ENCODE peak calls at places on chromosomes 12 and 14, in six cellular contexts. N is IMR-90, L is GM12865, X is mammary epithelial cell, R is stomach, Y is fibroblast of pulmonary artery. Q is an unnamed sample.

GRCh38 chr14:100673085-100673806 is 53.4 kb upstream of the DLK1 start:
- DNase-seq in N (no peak), L (no peak), X (no peak), R (peak), Y (no peak), Q (no peak)

GRCh38 chr14:35331605-35332516 is 39.7 kb downstream of the PSMA6 start:
- DNase-seq in N (peak), L (peak), X (peak), R (peak), Y (peak), Q (peak)

GRCh38 chr12:130280226-130280625 is 57.5 kb upstream of the PIWIL1 start:
- DNase-seq in N (no peak), L (no peak), X (no peak), R (no peak), Y (no peak), Q (no peak)

GRCh38 chr14:79253576-79253975 is 957.7 kb downstream of the DIO2 start:
- DNase-seq in N (no peak), L (no peak), X (no peak), R (no peak), Y (no peak), Q (no peak)

GRCh38 chr14:89248430-89249295 is 168.4 kb downstream of the FOXN3 start:
- DNase-seq in N (no peak), L (no peak), X (no peak), R (no peak), Y (no peak), Q (peak)

GRCh38 chr14:30974628-30975027 is 50.8 kb upstream of the AP4S1 start:
- DNase-seq in N (peak), L (no peak), X (no peak), R (no peak), Y (peak), Q (peak)

GRCh38 chr12:6819069-6820030 is 2.3 kb upstream of the GPR162 start:
- DNase-seq in N (no peak), L (no peak), X (no peak), R (no peak), Y (no peak), Q (no peak)

GRCh38 chr14:73728106-73729014 is 14.2 kb upstream of the PNMA1 start:
- DNase-seq in N (peak), L (peak), X (peak), R (peak), Y (peak), Q (peak)

GRCh38 chr12:27964123-27964522 is 8.4 kb downstream of the PTHLH start:
- DNase-seq in N (peak), L (no peak), X (no peak), R (no peak), Y (no peak), Q (peak)

GRCh38 chr12:102480401-102480800 is at the start of gene IGF1:
- DNase-seq in N (peak), L (no peak), X (no peak), R (no peak), Y (peak), Q (peak)

GRCh38 chr12:102479099-102479887 is 1.1 kb downstream of the IGF1 start:
- DNase-seq in N (no peak), L (no peak), X (peak), R (no peak), Y (no peak), Q (no peak)

GRCh38 chr12:102481705-102482104 is 1.3 kb upstream of the IGF1 start:
- DNase-seq in N (no peak), L (no peak), X (no peak), R (no peak), Y (no peak), Q (no peak)

GRCh38 chr12:102478416-102479098 is 1.8 kb downstream of the IGF1 start:
- DNase-seq in N (no peak), L (peak), X (peak), R (peak), Y (no peak), Q (no peak)

GRCh38 chr12:102479984-102480383 is 379 bp downstream of the IGF1 start:
- DNase-seq in N (no peak), L (no peak), X (no peak), R (no peak), Y (no peak), Q (no peak)
- H3K4me3 ChIP-seq in N (no peak), L (no peak), X (no peak), R (peak), Y (no peak), Q (no peak)

GRCh38 chr12:127893875-127894635 is 372.9 kb upstream of the TMEM132C start:
- DNase-seq in N (no peak), L (peak), X (no peak), R (no peak), Y (no peak), Q (peak)
- TF ChIP-seq CTCF in N (no peak), L (peak), X (no peak), R (no peak), Y (no peak), Q (peak)

GRCh38 chr12:56721721-56722120 is 3.4 kb downstream of the NACA start:
- DNase-seq in N (no peak), L (no peak), X (no peak), R (no peak), Y (no peak), Q (no peak)
- H3K4me3 ChIP-seq in N (no peak), L (peak), X (peak), R (peak), Y (peak), Q (no peak)

GRCh38 chr14:91387135-91387849 is 30.3 kb downstream of the CCDC88C start:
- DNase-seq in N (peak), L (no peak), X (peak), R (no peak), Y (peak), Q (peak)
- TF ChIP-seq CTCF in N (no peak), L (no peak), X (peak), R (no peak), Y (no peak), Q (no peak)

Q was measured in choroid plexus epithelial cell.